ENCODE peak calls at places on chromosome 20, in ten cellular contexts. E, P, H, C, Q, B, O, S, Z and J are unnamed samples.

GRCh38 chr20:47998736-47999135 is 213.5 kb upstream of the SULF2 start:
- DNase-seq in E (peak), P (no peak), H (no peak), C (no peak), Q (no peak), B (peak), O (no peak), S (no peak), Z (no peak), J (no peak)

GRCh38 chr20:20362774-20363435 is 5.0 kb upstream of the INSM1 start:
- DNase-seq in E (peak), P (peak), H (no peak), C (no peak), Q (peak), B (no peak), O (no peak), S (no peak), Z (no peak), J (no peak)

GRCh38 chr20:8657664-8658063 is 411.2 kb upstream of the PLCB4 start:
- DNase-seq in E (no peak), P (no peak), H (no peak), C (no peak), Q (no peak), B (no peak), O (no peak), S (no peak), Z (no peak), J (no peak)

GRCh38 chr20:56773731-56774130 is 144.6 kb downstream of the TFAP2C start:
- DNase-seq in E (no peak), P (no peak), H (no peak), C (no peak), Q (no peak), B (no peak), O (no peak), S (no peak), Z (no peak), J (no peak)

GRCh38 chr20:2946988-2947961 is 74.0 kb downstream of the PTPRA start:
- DNase-seq in E (peak), P (no peak), H (no peak), C (peak), Q (no peak), B (no peak), O (peak), S (no peak), Z (peak), J (no peak)

GRCh38 chr20:58749979-58750378 is 57.4 kb downstream of the NPEPL1 start:
- DNase-seq in E (no peak), P (no peak), H (no peak), C (no peak), Q (no peak), B (no peak), O (no peak), S (peak), Z (no peak), J (no peak)

GRCh38 chr20:45812157-45813005 is at the start of gene UBE2C:
- DNase-seq in E (peak), P (peak), H (peak), C (peak), Q (peak), B (peak), O (peak), S (peak), Z (peak), J (peak)

GRCh38 chr20:34215711-34216381 is 25.4 kb upstream of the ASIP start:
- DNase-seq in E (peak), P (peak), H (peak), C (peak), Q (peak), B (peak), O (peak), S (peak), Z (peak), J (no peak)

GRCh38 chr20:24477831-24478547 is 8.6 kb downstream of the SYNDIG1 start:
- DNase-seq in E (no peak), P (no peak), H (no peak), C (no peak), Q (no peak), B (no peak), O (no peak), S (no peak), Z (no peak), J (peak)

GRCh38 chr20:50613438-50614169 is 77.7 kb downstream of the RIPOR3 start:
- DNase-seq in E (no peak), P (no peak), H (no peak), C (no peak), Q (no peak), B (peak), O (no peak), S (no peak), Z (no peak), J (no peak)

GRCh38 chr20:19940945-19941590 is 76.1 kb upstream of the NAA20 start:
- DNase-seq in E (no peak), P (no peak), H (no peak), C (peak), Q (no peak), B (no peak), O (no peak), S (no peak), Z (peak), J (no peak)

GRCh38 chr20:20824924-20825584 is 112.6 kb upstream of the RALGAPA2 start:
- DNase-seq in E (peak), P (peak), H (no peak), C (peak), Q (peak), B (no peak), O (peak), S (peak), Z (peak), J (no peak)

GRCh38 chr20:39326050-39326449 is 363.9 kb downstream of the DHX35 start:
- DNase-seq in E (no peak), P (no peak), H (no peak), C (no peak), Q (no peak), B (no peak), O (no peak), S (no peak), Z (no peak), J (no peak)

GRCh38 chr20:34058831-34059230 is 53.2 kb downstream of the EIF2S2 start:
- DNase-seq in E (no peak), P (no peak), H (peak), C (peak), Q (no peak), B (no peak), O (peak), S (no peak), Z (no peak), J (no peak)

GRCh38 chr20:58019027-58019849 is 209.2 kb downstream of the ANKRD60 start:
- DNase-seq in E (no peak), P (no peak), H (peak), C (peak), Q (no peak), B (peak), O (peak), S (peak), Z (peak), J (no peak)

GRCh38 chr20:37941992-37942391 is 39.1 kb downstream of the VSTM2L start:
- DNase-seq in E (no peak), P (no peak), H (no peak), C (no peak), Q (no peak), B (peak), O (no peak), S (peak), Z (no peak), J (no peak)

GRCh38 chr20:7702141-7702540 is 238.1 kb downstream of the HAO1 start:
- DNase-seq in E (no peak), P (no peak), H (no peak), C (peak), Q (no peak), B (no peak), O (no peak), S (no peak), Z (peak), J (no peak)

GRCh38 chr20:50528804-50529351 is 18.7 kb downstream of the PTPN1 start:
- DNase-seq in E (no peak), P (no peak), H (no peak), C (peak), Q (peak), B (peak), O (peak), S (no peak), Z (no peak), J (no peak)

GRCh38 chr20:57940376-57940775 is 230.6 kb upstream of the PMEPA1 start:
- DNase-seq in E (no peak), P (no peak), H (no peak), C (no peak), Q (no peak), B (no peak), O (no peak), S (no peak), Z (no peak), J (peak)

GRCh38 chr20:34675993-34676641 is 775 bp downstream of the PIGU start:
- DNase-seq in E (no peak), P (no peak), H (no peak), C (no peak), Q (no peak), B (no peak), O (no peak), S (no peak), Z (no peak), J (no peak)

GRCh38 chr20:15240801-15241200 is 903.4 kb upstream of the FLRT3 start:
- DNase-seq in E (no peak), P (no peak), H (no peak), C (no peak), Q (no peak), B (no peak), O (no peak), S (no peak), Z (no peak), J (no peak)

GRCh38 chr20:19977373-19977770 is 39.8 kb upstream of the NAA20 start:
- DNase-seq in E (no peak), P (no peak), H (no peak), C (no peak), Q (no peak), B (no peak), O (no peak), S (no peak), Z (no peak), J (no peak)

GRCh38 chr20:42191140-42191860 is 573.1 kb upstream of the CHD6 start:
- DNase-seq in E (peak), P (no peak), H (no peak), C (no peak), Q (no peak), B (no peak), O (no peak), S (no peak), Z (no peak), J (no peak)

GRCh38 chr20:53708129-53708968 is 114.7 kb upstream of the ZNF217 start:
- DNase-seq in E (peak), P (no peak), H (peak), C (peak), Q (peak), B (no peak), O (peak), S (no peak), Z (peak), J (no peak)

GRCh38 chr20:47396762-47397476 is 40.4 kb upstream of the ZMYND8 start:
- DNase-seq in E (no peak), P (no peak), H (no peak), C (no peak), Q (no peak), B (no peak), O (no peak), S (no peak), Z (no peak), J (no peak)

GRCh38 chr20:19806806-19807691 is 49.0 kb downstream of the RIN2 start:
- DNase-seq in E (no peak), P (no peak), H (no peak), C (peak), Q (no peak), B (no peak), O (peak), S (no peak), Z (peak), J (no peak)

GRCh38 chr20:60095456-60095855 is 137.2 kb downstream of the CDH26 start:
- DNase-seq in E (no peak), P (no peak), H (no peak), C (peak), Q (no peak), B (peak), O (no peak), S (no peak), Z (no peak), J (no peak)

GRCh38 chr20:8454137-8454712 is 322.2 kb downstream of the PLCB1 start:
- DNase-seq in E (peak), P (no peak), H (peak), C (peak), Q (peak), B (no peak), O (peak), S (no peak), Z (peak), J (no peak)

GRCh38 chr20:33689973-33690372 is 3.8 kb upstream of the E2F1 start:
- DNase-seq in E (no peak), P (no peak), H (no peak), C (peak), Q (no peak), B (no peak), O (peak), S (no peak), Z (peak), J (no peak)

GRCh38 chr20:33709905-33710541 is 10.1 kb downstream of the PXMP4 start:
- DNase-seq in E (no peak), P (no peak), H (no peak), C (no peak), Q (no peak), B (no peak), O (no peak), S (peak), Z (no peak), J (no peak)

GRCh38 chr20:4507288-4507719 is 214.4 kb upstream of the PRND start:
- DNase-seq in E (no peak), P (no peak), H (peak), C (peak), Q (no peak), B (no peak), O (peak), S (no peak), Z (peak), J (no peak)

GRCh38 chr20:54026300-54027064 is 43.9 kb downstream of the BCAS1 start:
- DNase-seq in E (no peak), P (no peak), H (peak), C (no peak), Q (no peak), B (no peak), O (no peak), S (no peak), Z (no peak), J (no peak)

GRCh38 chr20:12969071-12969669 is 39.6 kb upstream of the SPTLC3 start:
- DNase-seq in E (no peak), P (no peak), H (no peak), C (no peak), Q (no peak), B (no peak), O (no peak), S (no peak), Z (no peak), J (no peak)

GRCh38 chr20:36181934-36182603 is 27.5 kb downstream of the EPB41L1 start:
- DNase-seq in E (no peak), P (no peak), H (no peak), C (peak), Q (no peak), B (no peak), O (peak), S (no peak), Z (peak), J (no peak)

GRCh38 chr20:35146299-35146921 is 726 bp downstream of the EDEM2 start:
- DNase-seq in E (peak), P (peak), H (no peak), C (peak), Q (no peak), B (peak), O (no peak), S (peak), Z (peak), J (no peak)

GRCh38 chr20:36773123-36773547 is 428 bp downstream of the DSN1 start:
- DNase-seq in E (peak), P (no peak), H (no peak), C (no peak), Q (no peak), B (no peak), O (no peak), S (no peak), Z (peak), J (no peak)

GRCh38 chr20:62551408-62552323 is 75.9 kb upstream of the GATA5 start:
- DNase-seq in E (peak), P (no peak), H (no peak), C (no peak), Q (no peak), B (no peak), O (no peak), S (no peak), Z (no peak), J (no peak)

GRCh38 chr20:31652917-31653385 is 15.2 kb downstream of the COX4I2 start:
- DNase-seq in E (no peak), P (no peak), H (no peak), C (peak), Q (no peak), B (no peak), O (peak), S (no peak), Z (peak), J (no peak)

DNA sequence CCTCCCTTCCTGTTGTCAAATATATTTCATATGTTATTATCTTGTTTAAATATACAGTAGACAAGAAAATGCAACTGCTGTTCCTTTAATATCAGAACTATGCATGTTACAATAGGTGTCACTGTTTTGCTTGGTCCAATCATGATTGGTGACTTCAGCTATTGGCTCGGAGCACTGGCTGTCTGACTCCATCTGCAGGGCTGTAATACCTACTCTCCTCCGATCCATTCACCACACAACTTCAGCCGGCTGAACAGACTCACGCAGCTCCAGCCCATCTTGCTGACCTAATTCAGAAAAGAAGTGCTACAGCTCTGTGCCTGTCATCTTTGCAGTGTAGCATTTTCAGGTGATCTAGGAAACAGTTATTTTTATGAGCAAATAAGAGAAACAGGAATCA is at the start of gene BTBD3:
- DNase-seq in E (peak), P (no peak), H (no peak), C (peak), Q (peak), B (no peak), O (peak), S (peak), Z (peak), J (no peak)
- TF ChIP-seq CTCF in E (no peak), P (no peak), H (no peak), C (peak), Q (no peak), B (peak), O (no peak), S (no peak), Z (no peak), J (no peak)

GRCh38 chr20:44467289-44467883 is 8.3 kb upstream of the TTPAL start:
- DNase-seq in E (peak), P (no peak), H (no peak), C (peak), Q (no peak), B (no peak), O (no peak), S (no peak), Z (peak), J (no peak)

GRCh38 chr20:44475372-44475693 is 341 bp upstream of the TTPAL start:
- DNase-seq in E (no peak), P (no peak), H (no peak), C (no peak), Q (no peak), B (no peak), O (no peak), S (no peak), Z (no peak), J (no peak)

GRCh38 chr20:44470327-44470726 is 5.3 kb upstream of the TTPAL start:
- DNase-seq in E (no peak), P (no peak), H (no peak), C (no peak), Q (no peak), B (no peak), O (no peak), S (no peak), Z (no peak), J (no peak)

GRCh38 chr20:44468044-44468782 is 7.5 kb upstream of the TTPAL start:
- DNase-seq in E (no peak), P (no peak), H (no peak), C (no peak), Q (no peak), B (no peak), O (no peak), S (no peak), Z (no peak), J (no peak)

GRCh38 chr20:44471481-44471882 is 4.2 kb upstream of the TTPAL start:
- DNase-seq in E (peak), P (no peak), H (no peak), C (peak), Q (no peak), B (no peak), O (peak), S (no peak), Z (peak), J (no peak)
- TF ChIP-seq CTCF in E (peak), P (peak), H (peak), C (peak), Q (no peak), B (peak), O (peak), S (peak), Z (peak), J (peak)

DNA sequence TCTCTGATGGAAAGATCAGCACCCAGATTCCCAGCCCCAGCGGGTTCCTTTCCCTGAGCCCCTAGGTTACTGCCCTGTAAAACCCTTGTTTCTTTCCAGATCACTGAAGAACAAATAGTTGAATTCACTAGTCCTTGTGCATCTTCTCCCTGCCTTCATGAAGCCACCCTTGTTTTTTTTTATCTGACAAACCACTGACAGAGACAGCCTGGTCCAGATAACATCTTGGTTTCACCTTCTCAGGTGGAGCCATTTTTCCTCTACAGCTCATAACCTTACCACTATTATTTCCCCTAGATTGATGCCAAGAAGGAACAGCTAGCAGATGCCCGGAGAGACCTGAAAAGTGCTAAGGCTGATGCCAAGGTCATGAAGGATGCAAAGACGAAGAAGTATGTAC is 15.9 kb upstream of the PLCG1 start:
- DNase-seq in E (no peak), P (no peak), H (no peak), C (no peak), Q (no peak), B (no peak), O (no peak), S (no peak), Z (no peak), J (no peak)
- TF ChIP-seq CTCF in E (no peak), P (no peak), H (no peak), C (no peak), Q (no peak), B (no peak), O (no peak), S (no peak), Z (no peak), J (no peak)

DNA sequence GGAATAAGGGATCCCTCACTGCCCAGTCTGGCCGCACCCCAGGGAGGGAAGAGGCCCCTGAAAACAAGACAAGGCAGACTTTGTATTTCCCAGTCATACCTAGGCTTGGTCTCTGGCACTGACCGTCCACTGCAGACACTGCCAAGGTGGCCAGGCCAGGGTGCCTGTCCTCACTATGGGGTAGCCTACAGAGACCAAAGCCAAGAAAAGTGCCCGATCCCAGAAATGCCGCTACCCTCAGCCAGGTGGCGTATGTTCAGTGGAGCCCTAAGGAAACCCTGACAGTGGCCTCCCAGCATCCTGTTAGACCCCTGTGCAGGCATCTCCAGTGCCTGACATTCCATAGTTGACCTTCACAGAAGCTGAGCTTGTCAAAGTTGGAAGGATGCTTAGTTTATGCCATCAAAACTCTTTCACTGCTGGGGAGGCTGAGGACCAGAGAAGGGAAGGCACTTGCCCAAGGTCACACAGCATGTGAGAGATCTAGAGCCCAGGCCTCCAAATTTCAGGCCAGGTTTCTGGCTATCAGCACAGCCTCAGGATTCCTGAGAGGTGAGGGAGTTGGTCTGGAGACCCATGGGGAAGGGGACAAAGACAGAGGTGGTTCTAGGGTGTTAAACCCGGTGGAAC is 2.5 kb downstream of the SCRT2 start:
- DNase-seq in E (no peak), P (no peak), H (no peak), C (no peak), Q (no peak), B (no peak), O (no peak), S (no peak), Z (no peak), J (no peak)
- TF ChIP-seq CTCF in E (peak), P (peak), H (peak), C (peak), Q (no peak), B (peak), O (peak), S (no peak), Z (peak), J (peak)